ENCODE peak calls at places on chromosome 12, in ten cellular contexts. Y, E, U, M, G, Z, A, C, F and N are unnamed samples.

GRCh38 chr12:24463392-24463791 is 485.5 kb downstream of the BCAT1 start:
- DNase-seq in Y (no peak), E (no peak), U (no peak), M (no peak), G (no peak), Z (no peak), A (no peak), C (no peak), F (no peak), N (no peak)

GRCh38 chr12:97758102-97758501 is 295.5 kb downstream of the RMST start:
- DNase-seq in Y (no peak), E (no peak), U (no peak), M (no peak), G (no peak), Z (no peak), A (no peak), C (no peak), F (no peak), N (no peak)

GRCh38 chr12:59067068-59067467 is 146.8 kb upstream of the LRIG3 start:
- DNase-seq in Y (peak), E (peak), U (no peak), M (peak), G (no peak), Z (no peak), A (no peak), C (no peak), F (no peak), N (no peak)

GRCh38 chr12:53147653-53148052 is 32.9 kb upstream of the ZNF740 start:
- DNase-seq in Y (no peak), E (no peak), U (no peak), M (no peak), G (no peak), Z (no peak), A (no peak), C (no peak), F (no peak), N (no peak)

GRCh38 chr12:93832126-93832525 is 155.0 kb downstream of the CRADD start:
- DNase-seq in Y (peak), E (no peak), U (no peak), M (peak), G (no peak), Z (no peak), A (no peak), C (no peak), F (no peak), N (no peak)

GRCh38 chr12:80837342-80837978 is 100.3 kb downstream of the LIN7A start:
- DNase-seq in Y (peak), E (peak), U (peak), M (peak), G (no peak), Z (no peak), A (no peak), C (peak), F (no peak), N (no peak)

GRCh38 chr12:110370732-110371141 is 32.8 kb downstream of the ANAPC7 start:
- DNase-seq in Y (no peak), E (no peak), U (no peak), M (no peak), G (no peak), Z (no peak), A (no peak), C (no peak), F (no peak), N (no peak)

GRCh38 chr12:46933947-46934346 is 108.2 kb upstream of the SLC38A4 start:
- DNase-seq in Y (peak), E (peak), U (peak), M (peak), G (no peak), Z (no peak), A (peak), C (peak), F (no peak), N (no peak)

GRCh38 chr12:57046947-57047890 is 2.7 kb downstream of the MYO1A start:
- DNase-seq in Y (no peak), E (no peak), U (no peak), M (no peak), G (no peak), Z (no peak), A (peak), C (no peak), F (no peak), N (no peak)

GRCh38 chr12:121577443-121578180 is 3.2 kb downstream of the KDM2B start:
- DNase-seq in Y (no peak), E (peak), U (no peak), M (no peak), G (no peak), Z (no peak), A (no peak), C (no peak), F (no peak), N (no peak)

GRCh38 chr12:47419500-47419899 is 286.3 kb downstream of the RPAP3 start:
- DNase-seq in Y (no peak), E (no peak), U (no peak), M (peak), G (no peak), Z (no peak), A (no peak), C (no peak), F (no peak), N (no peak)

GRCh38 chr12:110345176-110345651 is 58.3 kb downstream of the ANAPC7 start:
- DNase-seq in Y (no peak), E (no peak), U (no peak), M (no peak), G (no peak), Z (no peak), A (no peak), C (no peak), F (no peak), N (no peak)

GRCh38 chr12:95999484-95999883 is 3.3 kb upstream of the HAL start:
- DNase-seq in Y (no peak), E (no peak), U (no peak), M (no peak), G (no peak), Z (no peak), A (no peak), C (no peak), F (no peak), N (no peak)

GRCh38 chr12:92457458-92458195 is 245.2 kb upstream of the PLEKHG7 start:
- DNase-seq in Y (no peak), E (no peak), U (no peak), M (no peak), G (no peak), Z (no peak), A (no peak), C (no peak), F (no peak), N (no peak)

GRCh38 chr12:59388176-59388575 is 207.7 kb upstream of the SLC16A7 start:
- DNase-seq in Y (no peak), E (no peak), U (no peak), M (no peak), G (no peak), Z (no peak), A (no peak), C (no peak), F (no peak), N (no peak)

GRCh38 chr12:110677982-110678381 is 10.9 kb downstream of the HVCN1 start:
- DNase-seq in Y (no peak), E (no peak), U (no peak), M (no peak), G (no peak), Z (no peak), A (no peak), C (no peak), F (no peak), N (no peak)

GRCh38 chr12:120230326-120230973 is 29.5 kb upstream of the RPLP0 start:
- DNase-seq in Y (peak), E (peak), U (peak), M (peak), G (peak), Z (no peak), A (no peak), C (no peak), F (no peak), N (peak)

GRCh38 chr12:115988629-115989563 is 288.6 kb downstream of the MED13L start:
- DNase-seq in Y (no peak), E (no peak), U (no peak), M (no peak), G (no peak), Z (no peak), A (no peak), C (no peak), F (no peak), N (no peak)

GRCh38 chr12:87413784-87414183 is 615.4 kb downstream of the C12orf50 start:
- DNase-seq in Y (peak), E (no peak), U (no peak), M (peak), G (no peak), Z (no peak), A (no peak), C (no peak), F (no peak), N (no peak)

GRCh38 chr12:97368462-97369150 is 94.0 kb upstream of the RMST start:
- DNase-seq in Y (no peak), E (no peak), U (no peak), M (no peak), G (no peak), Z (no peak), A (no peak), C (no peak), F (no peak), N (no peak)

GRCh38 chr12:102824218-102824835 is 92.7 kb downstream of the PAH start:
- DNase-seq in Y (no peak), E (peak), U (peak), M (peak), G (peak), Z (no peak), A (no peak), C (no peak), F (no peak), N (no peak)

GRCh38 chr12:96177013-96177412 is 17.2 kb upstream of the ELK3 start:
- DNase-seq in Y (peak), E (peak), U (no peak), M (peak), G (no peak), Z (no peak), A (no peak), C (no peak), F (no peak), N (no peak)

GRCh38 chr12:51049525-51049924 is 1.4 kb downstream of the LETMD1 start:
- DNase-seq in Y (no peak), E (no peak), U (no peak), M (no peak), G (no peak), Z (no peak), A (no peak), C (no peak), F (no peak), N (no peak)

GRCh38 chr12:111224196-111225066 is 144.5 kb downstream of the PHETA1 start:
- DNase-seq in Y (no peak), E (no peak), U (no peak), M (no peak), G (no peak), Z (no peak), A (no peak), C (no peak), F (no peak), N (no peak)

GRCh38 chr12:109836916-109837315 is 3.7 kb upstream of the TRPV4 start:
- DNase-seq in Y (no peak), E (peak), U (no peak), M (peak), G (no peak), Z (no peak), A (no peak), C (no peak), F (no peak), N (no peak)

GRCh38 chr12:92927055-92927435 is 2.0 kb downstream of the EEA1 start:
- DNase-seq in Y (peak), E (peak), U (no peak), M (peak), G (no peak), Z (no peak), A (peak), C (no peak), F (no peak), N (no peak)

GRCh38 chr12:65631621-65632111 is 192.6 kb upstream of the HMGA2 start:
- DNase-seq in Y (peak), E (peak), U (peak), M (peak), G (peak), Z (no peak), A (no peak), C (no peak), F (no peak), N (no peak)

GRCh38 chr12:70920251-70920851 is at the start of gene PTPRR:
- DNase-seq in Y (no peak), E (peak), U (no peak), M (no peak), G (no peak), Z (no peak), A (no peak), C (no peak), F (no peak), N (no peak)

GRCh38 chr12:121673013-121673441 is 3.6 kb upstream of the MORN3 start:
- DNase-seq in Y (no peak), E (no peak), U (no peak), M (peak), G (no peak), Z (no peak), A (no peak), C (peak), F (no peak), N (peak)

GRCh38 chr12:26011099-26011498 is 52.6 kb downstream of the RASSF8 start:
- DNase-seq in Y (peak), E (no peak), U (no peak), M (peak), G (no peak), Z (no peak), A (no peak), C (no peak), F (no peak), N (no peak)

GRCh38 chr12:50242751-50243191 is 40.5 kb downstream of the LIMA1 start:
- DNase-seq in Y (no peak), E (peak), U (no peak), M (peak), G (no peak), Z (no peak), A (no peak), C (no peak), F (no peak), N (no peak)

GRCh38 chr12:53241623-53242412 is 9.8 kb upstream of the RARG start:
- DNase-seq in Y (no peak), E (no peak), U (no peak), M (no peak), G (no peak), Z (no peak), A (no peak), C (no peak), F (no peak), N (no peak)